ENCODE peak calls at places on chromosomes 13 and 19, in seven cellular contexts. J is AG10803; S is psoas muscle; L is retina; M is astrocyte of the cerebellum; A is EL; K is activated CD4-positive, alpha-beta T cell treated with anti-CD3 and anti-CD28 coated beads for 48 hours. Q is an unnamed sample.

GRCh38 chr13:110894086-110894485 is 20.8 kb downstream of the ANKRD10 start:
- DNase-seq in J (no peak), S (no peak), L (no peak), M (no peak), A (no peak), K (no peak), Q (no peak)

GRCh38 chr13:59364508-59365187 is 799.1 kb downstream of the DIAPH3 start:
- DNase-seq in J (no peak), S (no peak), L (no peak), M (no peak), A (no peak), K (no peak), Q (peak; percentile 73)

GRCh38 chr19:32373614-32374295 is 28.3 kb downstream of the ZNF507 start:
- DNase-seq in J (peak; percentile 96), S (no peak), L (no peak), M (peak; percentile 94), A (peak; percentile 98), K (no peak), Q (no peak)

GRCh38 chr19:30887042-30887441 is 462.2 kb downstream of the TSHZ3 start:
- DNase-seq in J (no peak), S (peak; percentile 54), L (no peak), M (no peak), A (no peak), K (no peak), Q (no peak)

GRCh38 chr13:41645313-41645712 is 188.0 kb downstream of the RGCC start:
- DNase-seq in J (peak; percentile 97), S (peak; percentile 68), L (no peak), M (peak; percentile 79), A (peak; percentile 85), K (no peak), Q (peak; percentile 86)

GRCh38 chr19:662962-663681 is at the start of gene RNF126:
- DNase-seq in J (peak; percentile 91), S (peak; percentile 96), L (peak; percentile 90), M (peak; percentile 60), A (peak; percentile 91), K (peak; percentile 93), Q (peak; percentile 96)

GRCh38 chr19:10776900-10777650 is 58.9 kb downstream of the TMED1 start:
- DNase-seq in J (no peak), S (no peak), L (no peak), M (no peak), A (no peak), K (no peak), Q (no peak)

GRCh38 chr13:77776704-77777103 is 79.2 kb downstream of the SLAIN1 start:
- DNase-seq in J (no peak), S (no peak), L (no peak), M (no peak), A (no peak), K (no peak), Q (no peak)

GRCh38 chr19:32166238-32166637 is 179.2 kb upstream of the ZNF507 start:
- DNase-seq in J (no peak), S (no peak), L (no peak), M (no peak), A (no peak), K (no peak), Q (no peak)

GRCh38 chr13:29319451-29319850 is 276.0 kb downstream of the SLC7A1 start:
- DNase-seq in J (no peak), S (no peak), L (peak; percentile 27), M (no peak), A (no peak), K (no peak), Q (no peak)

GRCh38 chr13:42277618-42278276 is 5.8 kb downstream of the AKAP11 start:
- DNase-seq in J (no peak), S (no peak), L (no peak), M (no peak), A (no peak), K (no peak), Q (no peak)

GRCh38 chr13:34310539-34310938 is 492.6 kb downstream of the RFC3 start:
- DNase-seq in J (no peak), S (no peak), L (no peak), M (no peak), A (no peak), K (no peak), Q (no peak)

GRCh38 chr19:44874317-44874716 is 16.7 kb upstream of the TOMM40 start:
- DNase-seq in J (no peak), S (no peak), L (no peak), M (no peak), A (no peak), K (no peak), Q (no peak)

GRCh38 chr19:10551698-10552301 is 8.1 kb downstream of the ATG4D start:
- DNase-seq in J (peak; percentile 41), S (no peak), L (no peak), M (no peak), A (peak; percentile 47), K (peak; percentile 65), Q (no peak)

GRCh38 chr13:44306401-44307192 is 67.0 kb upstream of the SERP2 start:
- DNase-seq in J (peak; percentile 87), S (no peak), L (peak; percentile 61), M (peak; percentile 96), A (peak; percentile 94), K (no peak), Q (peak; percentile 90)

GRCh38 chr13:101941095-101941777 is 460.6 kb downstream of the FGF14 start:
- DNase-seq in J (peak; percentile 14), S (no peak), L (no peak), M (no peak), A (no peak), K (no peak), Q (no peak)

GRCh38 chr19:10577951-10578350 is 9.2 kb downstream of the AP1M2 start:
- DNase-seq in J (no peak), S (no peak), L (no peak), M (no peak), A (no peak), K (no peak), Q (no peak)

GRCh38 chr13:83907196-83907989 is 25.1 kb upstream of the SLITRK1 start:
- DNase-seq in J (no peak), S (no peak), L (no peak), M (no peak), A (no peak), K (no peak), Q (no peak)

GRCh38 chr19:47188507-47189033 is 42.4 kb downstream of the BBC3 start:
- DNase-seq in J (no peak), S (no peak), L (no peak), M (no peak), A (no peak), K (no peak), Q (no peak)

GRCh38 chr19:49114630-49115363 is 627 bp downstream of the LIN7B start:
- DNase-seq in J (peak; percentile 58), S (peak; percentile 83), L (peak; percentile 89), M (no peak), A (peak; percentile 64), K (peak; percentile 75), Q (peak; percentile 83)

GRCh38 chr19:44795398-44795987 is 13.4 kb upstream of the BCAM start:
- DNase-seq in J (no peak), S (no peak), L (no peak), M (no peak), A (no peak), K (no peak), Q (no peak)